ENCODE peak calls at places on chromosomes 6 and 20, in four cellular contexts. L, S, Z and B are unnamed samples.
A peak's percentile ranks its signal among the peaks of the same experiment; 100 is the strongest.

GRCh38 chr6:35718911-35719381 is 17.9 kb upstream of the ARMC12 start:
- DNase-seq in Z (no peak), L (no peak), S (no peak), B (no peak)

GRCh38 chr20:45646898-45647297 is 15.8 kb upstream of the WFDC9 start:
- DNase-seq in Z (no peak), L (no peak), S (no peak), B (no peak)

GRCh38 chr20:10060223-10060622 is 25.4 kb downstream of the ANKEF1 start:
- DNase-seq in S (no peak), L (no peak), Z (no peak), B (no peak)

GRCh38 chr6:169205176-169206160 is 48.2 kb downstream of the THBS2 start:
- DNase-seq in S (no peak), Z (no peak), L (no peak), B (no peak)

GRCh38 chr6:8821921-8822512 is 386.7 kb upstream of the SLC35B3 start:
- DNase-seq in Z (no peak), S (no peak), L (no peak), B (no peak)

GRCh38 chr6:138972226-138972665 is 15.8 kb downstream of the REPS1 start:
- DNase-seq in Z (no peak), S (no peak), L (no peak), B (no peak)

GRCh38 chr20:5621305-5621704 is 128.9 kb upstream of the SHLD1 start:
- DNase-seq in Z (no peak), S (no peak), L (no peak), B (no peak)

GRCh38 chr6:8329592-8329991 is 105.8 kb downstream of the SLC35B3 start:
- DNase-seq in Z (no peak), S (no peak), L (no peak), B (no peak)

GRCh38 chr6:141548969-141549368 is 583.8 kb upstream of the GJE1 start:
- DNase-seq in S (no peak), Z (peak; percentile 38), L (no peak), B (no peak)

GRCh38 chr6:85747654-85748053 is 105.0 kb upstream of the SYNCRIP start:
- DNase-seq in Z (peak; percentile 53), L (no peak), S (no peak), B (no peak)

GRCh38 chr6:54050750-54051149 is 60.5 kb upstream of the MLIP start:
- DNase-seq in S (no peak), Z (no peak), L (no peak), B (no peak)

GRCh38 chr6:67277312-67277711 is 1357.8 kb upstream of the ADGRB3 start:
- DNase-seq in L (no peak), S (no peak), Z (no peak), B (no peak)

GRCh38 chr6:34465551-34466241 is at the start of gene PACSIN1:
- DNase-seq in L (peak; percentile 90), S (no peak), Z (no peak), B (no peak)

GRCh38 chr20:21106171-21106694 is at the start of gene LINC00237:
- DNase-seq in S (no peak), L (no peak), Z (no peak), B (no peak)

GRCh38 chr6:142537612-142538478 is 236.0 kb downstream of the ADGRG6 start:
- DNase-seq in L (peak; percentile 65), S (no peak), Z (peak; percentile 45), B (peak; percentile 34)

GRCh38 chr6:41504526-41505021 is 41.6 kb upstream of the FOXP4 start:
- DNase-seq in S (no peak), Z (no peak), L (no peak), B (no peak)

GRCh38 chr20:38109657-38110524 is 55.2 kb downstream of the TGM2 start:
- DNase-seq in Z (peak; percentile 99), S (peak; percentile 90), L (no peak), B (no peak)

GRCh38 chr6:151322570-151322969 is 68.8 kb downstream of the ZBTB2 start:
- DNase-seq in S (no peak), L (peak; percentile 30), Z (peak; percentile 45), B (no peak)

GRCh38 chr6:4603291-4603690 is 172.9 kb upstream of the CDYL start:
- DNase-seq in S (no peak), Z (no peak), L (no peak), B (peak; percentile 16)

GRCh38 chr6:135798751-135799515 is 52.6 kb upstream of the PDE7B start:
- DNase-seq in S (no peak), Z (no peak), L (no peak), B (no peak)

GRCh38 chr6:135796884-135797283 is 54.6 kb upstream of the PDE7B start:
- DNase-seq in S (no peak), L (no peak), Z (no peak), B (no peak)

DNA sequence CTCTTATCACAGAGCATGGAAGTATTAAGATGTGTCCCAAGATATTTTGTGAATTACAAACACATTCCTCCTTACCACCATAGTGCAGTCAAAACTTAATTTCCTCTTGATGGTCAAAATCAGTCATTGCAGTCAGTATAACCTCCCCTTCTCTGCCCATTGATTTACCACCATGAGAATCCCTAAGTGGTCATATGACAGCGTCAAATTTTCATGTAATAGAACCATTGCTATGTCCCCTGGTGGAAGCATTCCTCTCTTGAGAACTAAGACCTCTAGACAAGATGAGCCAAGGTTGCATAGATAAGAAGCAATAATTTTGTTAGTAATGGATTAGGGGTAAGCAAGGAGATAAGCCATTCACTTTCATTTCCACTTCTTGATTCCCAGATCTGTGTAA is 49.7 kb upstream of the PDE7B start:
- DNase-seq in Z (no peak), S (no peak), L (no peak), B (no peak)
- TF ChIP-seq TCF7L2 in Z (no peak), S (no peak), L (no peak), B (no peak)

GRCh38 chr6:25617997-25618396 is 34.0 kb upstream of the SCGN start:
- DNase-seq in Z (no peak), S (no peak), L (no peak), B (no peak)
- TF ChIP-seq TCF7L2 in Z (no peak), S (no peak), L (no peak), B (no peak)

GRCh38 chr6:131112252-131112651 is 23.0 kb upstream of the AKAP7 start:
- DNase-seq in Z (no peak), L (no peak), S (no peak), B (no peak)
- TF ChIP-seq TCF7L2 in Z (no peak), L (no peak), S (no peak), B (no peak)

DNA sequence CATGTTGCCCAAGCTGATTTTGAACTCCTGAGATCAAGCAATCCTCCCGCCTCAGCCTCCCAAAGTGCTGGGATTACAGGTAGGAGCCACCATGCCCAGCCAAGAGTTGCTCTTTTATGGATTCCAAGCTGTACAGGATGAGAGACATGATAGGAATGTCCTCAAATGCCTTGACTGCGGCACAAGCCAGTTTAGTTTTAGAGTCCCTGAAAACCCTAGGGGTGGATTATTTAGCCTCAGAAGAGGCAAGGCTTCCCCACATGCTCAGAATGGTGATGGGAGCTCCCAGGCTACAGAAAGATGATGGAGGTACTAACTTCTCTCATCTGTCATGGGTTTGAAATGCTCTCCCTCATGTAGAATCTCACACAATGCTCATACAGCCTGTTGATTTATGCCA is 280.5 kb upstream of the PRND start:
- DNase-seq in Z (no peak), L (no peak), S (no peak), B (no peak)
- TF ChIP-seq TCF7L2 in Z (no peak), L (no peak), S (no peak), B (no peak)

DNA sequence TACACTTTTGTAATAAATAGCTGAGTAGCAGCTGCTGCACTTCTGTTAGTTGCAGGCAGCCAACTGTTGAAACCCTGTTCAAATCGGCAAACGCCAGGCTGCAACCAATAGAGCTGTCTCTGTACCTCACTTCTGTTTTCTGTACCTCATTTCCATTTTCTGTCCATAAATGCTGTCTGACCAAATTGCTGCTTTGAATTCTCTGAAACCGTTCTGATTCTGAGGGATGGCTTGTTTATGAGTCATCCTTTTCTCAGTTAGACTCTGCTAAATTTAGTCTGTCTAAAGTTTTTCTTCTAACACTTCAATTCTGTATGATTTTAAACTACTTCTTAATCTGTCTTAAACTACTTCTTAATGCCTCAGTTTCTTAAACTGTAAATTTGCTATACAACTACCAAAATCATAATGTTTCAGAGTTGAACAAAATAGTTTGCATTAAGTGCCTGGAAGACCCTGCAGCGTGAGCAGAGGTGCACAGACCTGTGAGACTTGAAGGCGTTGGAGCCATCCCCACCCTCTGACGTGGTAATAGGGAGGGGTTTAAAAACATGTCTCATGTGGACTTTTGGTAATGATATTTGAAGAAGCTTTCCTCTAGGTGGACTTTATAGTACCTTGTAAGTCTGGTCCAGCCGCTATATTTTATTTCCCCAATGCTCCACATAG is 9.6 kb downstream of the BTNL2 start:
- DNase-seq in Z (no peak), L (no peak), S (no peak), B (no peak)
- TF ChIP-seq TCF7L2 in Z (no peak), L (no peak), S (no peak), B (no peak)

GRCh38 chr20:36435799-36436541 is 105.3 kb upstream of the MYL9 start:
- DNase-seq in L (peak; percentile 98), Z (peak; percentile 50), S (peak; percentile 60), B (peak; percentile 90)
- TF ChIP-seq TCF7L2 in L (no peak), Z (no peak), S (no peak), B (no peak)

DNA sequence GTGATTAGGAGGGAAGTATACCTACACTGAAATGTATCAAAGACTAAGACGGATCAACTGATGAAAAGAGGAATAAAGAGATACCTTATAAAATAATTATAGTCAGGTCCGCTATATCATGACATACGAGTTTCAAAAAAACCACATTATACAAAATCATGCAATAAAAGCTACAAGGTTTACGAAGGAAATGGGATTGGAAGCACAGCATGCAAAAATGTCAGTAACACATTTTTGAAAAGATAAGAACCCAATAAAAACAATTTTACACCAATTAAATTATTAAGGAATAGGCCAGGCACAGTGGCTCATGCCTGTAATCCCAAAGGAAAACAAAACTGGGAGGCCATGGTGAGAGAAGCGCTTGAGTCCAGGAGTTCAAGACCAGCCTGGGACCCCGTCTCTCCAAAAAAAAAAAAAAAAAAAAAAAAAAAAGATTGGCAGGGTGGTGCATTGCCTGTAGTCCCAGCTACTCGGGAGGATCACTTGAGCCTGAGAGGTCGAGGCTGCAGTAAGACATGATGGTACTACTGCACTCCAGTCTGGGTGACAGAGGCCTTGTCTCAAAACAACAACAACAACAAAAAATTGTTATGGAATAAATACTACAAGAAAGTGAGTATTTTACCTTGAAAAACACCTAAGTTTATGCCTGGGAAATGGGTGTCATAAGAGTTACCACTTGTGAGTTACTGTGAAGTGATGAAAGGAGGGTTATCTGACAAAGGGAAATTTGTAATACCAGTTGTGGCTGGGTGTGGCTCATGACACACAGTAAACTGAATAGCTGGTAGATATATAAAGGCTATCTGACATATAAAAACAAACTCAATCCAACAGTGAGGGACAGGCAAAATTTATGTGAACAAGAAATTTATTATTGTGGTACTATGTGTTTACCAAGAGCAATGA is 45.2 kb downstream of the RANBP9 start:
- DNase-seq in Z (no peak), S (no peak), L (no peak), B (no peak)
- TF ChIP-seq TCF7L2 in Z (no peak), S (no peak), L (no peak), B (no peak)

GRCh38 chr20:63552481-63553249 is 1.3 kb upstream of the FNDC11 start:
- DNase-seq in S (no peak), Z (no peak), L (peak; percentile 64), B (no peak)

GRCh38 chr20:63555661-63556381 is 1.9 kb downstream of the FNDC11 start:
- DNase-seq in Z (no peak), S (no peak), L (no peak), B (no peak)

GRCh38 chr20:63553251-63553932 is 567 bp upstream of the FNDC11 start:
- DNase-seq in S (no peak), Z (peak; percentile 40), L (peak; percentile 93), B (peak; percentile 85)

GRCh38 chr20:63554361-63555278 is 661 bp downstream of the FNDC11 start:
- DNase-seq in Z (no peak), S (no peak), L (no peak), B (no peak)

GRCh38 chr20:63553933-63554290 is at the start of gene FNDC11:
- DNase-seq in L (peak; percentile 76), Z (no peak), S (no peak), B (no peak)
- TF ChIP-seq TCF7L2 in L (no peak), Z (no peak), S (no peak), B (no peak)

GRCh38 chr6:125077453-125077852 is 76.1 kb upstream of the TPD52L1 start:
- DNase-seq in L (no peak), Z (no peak), S (no peak), B (no peak)
- TF ChIP-seq TCF7L2 in L (no peak), Z (no peak), S (no peak), B (no peak)